ENCODE peak calls at places on chromosomes 16 and 17, in five cellular contexts. E, L, W, G and Z are unnamed samples.

GRCh38 chr16:86925067-86925791 is 346.9 kb downstream of the FOXL1 start:
- DNase-seq in E (no peak), G (no peak), W (no peak), L (no peak), Z (no peak)

GRCh38 chr17:51354908-51355307 is 94.6 kb downstream of the UTP18 start:
- DNase-seq in L (no peak), G (no peak), W (no peak), E (no peak), Z (no peak)

GRCh38 chr17:63082952-63083351 is 116.9 kb downstream of the TANC2 start:
- DNase-seq in E (no peak), W (no peak), G (no peak), L (no peak), Z (no peak)

GRCh38 chr17:39612935-39613465 is 5.3 kb upstream of the NEUROD2 start:
- DNase-seq in G (no peak), L (peak; percentile 5), E (no peak), W (no peak), Z (no peak)

GRCh38 chr17:82775033-82775823 is 23.4 kb downstream of the TBCD start:
- DNase-seq in W (peak; percentile 83), L (peak; percentile 88), G (peak; percentile 90), E (no peak), Z (peak; percentile 86)

GRCh38 chr16:84427553-84427952 is 59.2 kb downstream of the ATP2C2 start:
- DNase-seq in W (no peak), L (no peak), E (no peak), G (no peak), Z (no peak)

GRCh38 chr17:74851612-74852236 is 8.0 kb downstream of the GRIN2C start:
- DNase-seq in G (no peak), E (no peak), W (no peak), L (no peak), Z (no peak)

GRCh38 chr16:57620316-57621231 is 7.9 kb upstream of the ADGRG1 start:
- DNase-seq in E (peak; percentile 75), G (no peak), W (peak; percentile 88), L (peak; percentile 84), Z (peak; percentile 8)

GRCh38 chr16:2229091-2229490 is 5.7 kb downstream of the E4F1 start:
- DNase-seq in L (peak; percentile 66), G (no peak), E (no peak), W (no peak), Z (no peak)

GRCh38 chr16:77896357-77896972 is 108.1 kb downstream of the VAT1L start:
- DNase-seq in L (no peak), G (no peak), E (no peak), W (no peak), Z (peak; percentile 58)

GRCh38 chr17:77504652-77505459 is 364.1 kb downstream of the SEC14L1 start:
- DNase-seq in W (no peak), E (no peak), G (peak; percentile 7), L (no peak), Z (no peak)

GRCh38 chr16:89549007-89549700 is 11.3 kb upstream of the RPL13 start:
- DNase-seq in W (no peak), L (no peak), E (no peak), G (no peak), Z (no peak)

GRCh38 chr16:56950881-56951771 is 10.6 kb upstream of the CETP start:
- DNase-seq in L (peak; percentile 87), W (peak; percentile 70), E (no peak), G (peak; percentile 72), Z (peak; percentile 65)

GRCh38 chr16:29811896-29812665 is at the start of gene PRRT2:
- DNase-seq in G (peak; percentile 77), L (peak; percentile 82), W (no peak), E (no peak), Z (peak; percentile 92)

GRCh38 chr17:48543854-48544355 is 1.0 kb downstream of the HOXB2 start:
- DNase-seq in G (no peak), L (no peak), W (no peak), E (no peak), Z (no peak)

GRCh38 chr17:38918916-38919315 is 6.5 kb upstream of the LASP1NB start:
- DNase-seq in E (peak; percentile 7), W (no peak), G (no peak), L (no peak), Z (no peak)

GRCh38 chr16:84117482-84117843 is 721 bp upstream of the MBTPS1 start:
- DNase-seq in W (no peak), G (no peak), E (peak; percentile 22), L (no peak), Z (no peak)

GRCh38 chr17:67068999-67069398 is 24.6 kb downstream of the CACNG1 start:
- DNase-seq in E (no peak), L (no peak), G (no peak), W (no peak), Z (no peak)

GRCh38 chr17:65243838-65244237 is 106.7 kb downstream of the RGS9 start:
- DNase-seq in E (no peak), L (no peak), W (no peak), G (no peak), Z (no peak)

GRCh38 chr16:16004314-16004749 is 54.9 kb downstream of the ABCC1 start:
- DNase-seq in W (no peak), L (no peak), G (no peak), E (no peak), Z (no peak)

GRCh38 chr16:49608801-49609200 is 235.2 kb downstream of the C16orf78 start:
- DNase-seq in W (no peak), G (no peak), E (no peak), L (no peak), Z (no peak)
- TF ChIP-seq CTCF in W (peak; percentile 16), G (no peak), E (no peak), L (no peak), Z (no peak)

GRCh38 chr17:29614345-29615047 is 8.2 kb downstream of the CORO6 start:
- DNase-seq in W (no peak), L (peak; percentile 56), E (no peak), G (no peak), Z (no peak)
- TF ChIP-seq CTCF in W (no peak), L (no peak), E (no peak), G (no peak), Z (no peak)

DNA sequence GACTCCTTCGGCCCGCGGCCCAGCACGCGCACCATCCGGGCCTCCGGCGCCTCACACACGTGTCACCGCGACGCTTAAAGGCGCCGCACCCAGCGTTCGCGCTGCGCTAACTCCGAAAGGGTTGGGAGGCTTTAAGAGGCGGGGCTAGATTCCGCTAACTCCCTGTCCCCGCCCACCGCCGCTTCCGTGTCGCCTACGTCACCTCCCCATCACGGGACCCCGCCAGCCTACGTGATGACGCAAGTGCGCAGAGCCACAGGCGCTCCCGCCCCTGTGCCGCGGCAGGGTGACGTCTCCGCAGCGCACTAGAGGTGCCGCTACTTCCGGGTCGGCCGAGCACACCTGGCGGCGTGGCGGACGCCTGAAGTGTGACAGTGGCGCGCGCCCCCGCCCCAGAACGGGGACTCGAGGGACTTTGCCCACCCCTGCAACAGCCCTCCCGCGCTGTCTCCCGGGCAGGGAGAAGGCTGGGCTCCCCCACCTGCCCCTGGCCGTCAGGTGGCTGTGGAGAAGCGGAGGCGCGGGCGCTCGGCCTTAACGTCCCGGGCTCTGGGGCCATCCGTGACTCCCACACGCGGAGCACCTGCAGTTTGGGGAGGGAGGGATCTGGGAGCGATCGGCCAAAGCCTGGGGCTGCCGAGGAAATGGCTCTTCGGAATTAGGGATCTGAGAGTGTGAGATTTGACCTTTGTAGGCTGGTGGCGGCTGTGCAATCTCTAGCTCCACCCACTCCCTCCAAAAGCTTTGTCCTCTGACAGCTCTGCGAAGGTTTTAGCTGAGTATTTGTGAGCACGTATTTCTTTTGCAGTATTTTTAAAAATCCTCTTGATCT is at the start of gene USP36:
- DNase-seq in W (peak; percentile 100), E (peak; percentile 99), G (peak; percentile 99), L (peak; percentile 100), Z (peak; percentile 99)
- TF ChIP-seq CTCF in W (no peak), E (no peak), G (no peak), L (no peak), Z (no peak)

DNA sequence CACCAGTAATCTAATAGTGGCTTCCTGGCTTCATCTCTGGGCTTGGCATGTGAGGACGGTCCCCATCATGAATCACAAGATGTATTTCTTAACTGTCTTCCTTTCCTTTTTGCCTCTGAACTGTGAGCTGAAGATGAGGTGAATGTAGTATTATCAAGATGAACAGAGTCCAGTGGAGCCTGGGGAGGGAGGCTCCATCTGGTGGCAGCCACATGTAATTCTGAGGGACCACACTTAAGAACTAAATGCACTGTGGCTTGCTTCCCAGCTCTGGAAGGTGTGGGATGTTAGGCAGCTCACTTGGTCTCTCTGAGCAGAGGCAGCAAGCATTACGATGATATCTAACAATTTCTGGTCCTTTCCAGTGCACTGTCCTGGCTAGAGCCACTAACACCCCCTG is 354.9 kb upstream of the ASIC2 start:
- DNase-seq in L (no peak), E (peak; percentile 24), W (no peak), G (no peak), Z (peak; percentile 39)
- TF ChIP-seq CTCF in L (no peak), E (peak; percentile 8), W (no peak), G (no peak), Z (peak; percentile 63)

DNA sequence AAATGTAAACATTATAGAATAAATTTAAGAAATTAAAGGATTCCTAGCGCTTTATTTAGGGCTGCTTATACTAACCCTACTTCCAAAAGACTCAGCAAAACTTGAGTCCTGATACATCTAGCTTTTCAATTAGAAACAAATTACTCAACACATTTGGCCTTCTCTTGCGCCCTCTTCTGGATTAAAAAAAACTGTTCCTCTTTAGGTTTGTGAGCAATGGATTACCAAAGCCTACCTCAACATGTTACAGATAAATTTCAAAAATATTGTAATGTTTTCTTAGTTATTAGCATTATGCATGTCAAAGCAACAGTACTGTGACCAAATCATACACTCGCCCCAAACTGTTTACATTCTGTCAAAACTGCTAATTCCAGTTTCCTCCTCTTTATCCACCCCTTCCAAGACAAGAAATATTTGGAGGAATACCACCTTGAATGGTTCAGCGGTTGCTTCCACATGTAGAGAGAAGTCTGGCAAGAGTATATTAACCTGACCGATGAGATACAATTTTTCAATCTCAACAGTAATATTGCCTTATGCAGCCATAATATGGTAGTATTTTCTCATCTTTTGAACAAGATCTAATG is 2.7 kb downstream of the NUFIP2 start:
- DNase-seq in E (no peak), W (no peak), G (no peak), L (no peak), Z (no peak)
- TF ChIP-seq CTCF in E (peak; percentile 76), W (peak; percentile 55), G (no peak), L (peak; percentile 35), Z (peak; percentile 59)